ENCODE peak calls at places on chromosomes 6 and 20, in five cellular contexts. Z is ovary, S is stomach, B is tibial nerve, W is A549. C is an unnamed sample.

GRCh38 chr6:131063028-131063763 is at the start of gene EPB41L2:
- DNase-seq in Z (peak; percentile 90), S (peak; percentile 86), B (peak; percentile 80), W (peak; percentile 79), C (peak; percentile 96)

GRCh38 chr6:74715362-74716068 is 490.3 kb downstream of the COL12A1 start:
- DNase-seq in Z (no peak), S (no peak), B (no peak), W (peak; percentile 1), C (no peak)

GRCh38 chr6:39553811-39554802 is 171.1 kb downstream of the KIF6 start:
- DNase-seq in Z (no peak), S (no peak), B (no peak), W (no peak), C (no peak)

GRCh38 chr20:1286267-1287036 is 20.4 kb downstream of the SNPH start:
- DNase-seq in Z (no peak), S (no peak), B (no peak), W (no peak), C (no peak)

GRCh38 chr20:36128463-36129176 is 25.9 kb upstream of the EPB41L1 start:
- DNase-seq in Z (no peak), S (no peak), B (peak; percentile 58), W (peak; percentile 45), C (no peak)

GRCh38 chr6:30463651-30464618 is 25.4 kb upstream of the HLA-E start:
- DNase-seq in Z (no peak), S (peak; percentile 57), B (no peak), W (no peak), C (no peak)

GRCh38 chr20:40977218-40977617 is 51.4 kb upstream of the TOP1 start:
- DNase-seq in Z (no peak), S (no peak), B (no peak), W (no peak), C (no peak)

GRCh38 chr20:18567739-18568091 is 483 bp downstream of the SMIM26 start:
- DNase-seq in Z (no peak), S (no peak), B (no peak), W (no peak), C (no peak)

GRCh38 chr20:600141-600540 is 10.0 kb downstream of the TCF15 start:
- DNase-seq in Z (no peak), S (no peak), B (no peak), W (no peak), C (no peak)

GRCh38 chr20:24837721-24838456 is 111.2 kb upstream of the CST7 start:
- DNase-seq in Z (no peak), S (no peak), B (no peak), W (no peak), C (no peak)
- TF ChIP-seq EP300 in Z (no peak), S (no peak), B (no peak), W (no peak), C (no peak)

DNA sequence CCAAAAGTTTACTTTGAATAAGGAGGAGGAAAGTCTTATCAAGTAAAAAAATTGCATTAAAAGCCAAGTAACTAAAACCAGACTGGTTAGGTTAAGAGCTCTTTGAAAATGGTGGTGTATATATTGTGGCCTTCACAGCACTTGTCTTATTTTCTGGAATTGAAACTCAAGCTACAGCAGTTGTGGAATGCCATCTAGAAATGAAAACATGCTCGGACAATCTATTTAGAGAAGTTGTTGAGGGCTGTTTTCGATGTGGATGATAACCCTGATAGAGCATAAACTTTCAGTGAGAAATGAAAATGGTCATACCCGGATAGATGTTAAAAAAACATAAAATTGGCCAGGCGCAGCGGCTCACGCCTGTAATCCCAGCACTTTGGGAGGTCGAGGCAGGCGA is 47.0 kb downstream of the ARID1B start:
- DNase-seq in Z (no peak), S (no peak), B (no peak), W (no peak), C (no peak)
- TF ChIP-seq EP300 in Z (no peak), S (no peak), B (no peak), W (no peak), C (no peak)

GRCh38 chr20:57450419-57450818 is 59.2 kb downstream of the RBM38 start:
- DNase-seq in Z (no peak), S (peak; percentile 51), B (peak; percentile 25), W (no peak), C (no peak)

GRCh38 chr20:57450931-57451330 is 59.7 kb downstream of the RBM38 start:
- DNase-seq in Z (no peak), S (no peak), B (no peak), W (no peak), C (no peak)

GRCh38 chr20:57451356-57451755 is 60.2 kb downstream of the RBM38 start:
- DNase-seq in Z (no peak), S (no peak), B (no peak), W (no peak), C (no peak)

GRCh38 chr20:57449398-57450354 is 58.5 kb downstream of the RBM38 start:
- DNase-seq in Z (no peak), S (no peak), B (no peak), W (no peak), C (no peak)

GRCh38 chr20:57451759-57452661 is 60.8 kb downstream of the RBM38 start:
- DNase-seq in Z (no peak), S (no peak), B (no peak), W (no peak), C (no peak)
- TF ChIP-seq EP300 in Z (no peak), S (no peak), B (no peak), W (no peak), C (no peak)

GRCh38 chr6:103769431-103769830 is 1090.3 kb downstream of the HACE1 start:
- DNase-seq in Z (no peak), S (no peak), B (no peak), W (no peak), C (no peak)
- TF ChIP-seq EP300 in Z (no peak), S (no peak), B (no peak), W (no peak), C (no peak)

DNA sequence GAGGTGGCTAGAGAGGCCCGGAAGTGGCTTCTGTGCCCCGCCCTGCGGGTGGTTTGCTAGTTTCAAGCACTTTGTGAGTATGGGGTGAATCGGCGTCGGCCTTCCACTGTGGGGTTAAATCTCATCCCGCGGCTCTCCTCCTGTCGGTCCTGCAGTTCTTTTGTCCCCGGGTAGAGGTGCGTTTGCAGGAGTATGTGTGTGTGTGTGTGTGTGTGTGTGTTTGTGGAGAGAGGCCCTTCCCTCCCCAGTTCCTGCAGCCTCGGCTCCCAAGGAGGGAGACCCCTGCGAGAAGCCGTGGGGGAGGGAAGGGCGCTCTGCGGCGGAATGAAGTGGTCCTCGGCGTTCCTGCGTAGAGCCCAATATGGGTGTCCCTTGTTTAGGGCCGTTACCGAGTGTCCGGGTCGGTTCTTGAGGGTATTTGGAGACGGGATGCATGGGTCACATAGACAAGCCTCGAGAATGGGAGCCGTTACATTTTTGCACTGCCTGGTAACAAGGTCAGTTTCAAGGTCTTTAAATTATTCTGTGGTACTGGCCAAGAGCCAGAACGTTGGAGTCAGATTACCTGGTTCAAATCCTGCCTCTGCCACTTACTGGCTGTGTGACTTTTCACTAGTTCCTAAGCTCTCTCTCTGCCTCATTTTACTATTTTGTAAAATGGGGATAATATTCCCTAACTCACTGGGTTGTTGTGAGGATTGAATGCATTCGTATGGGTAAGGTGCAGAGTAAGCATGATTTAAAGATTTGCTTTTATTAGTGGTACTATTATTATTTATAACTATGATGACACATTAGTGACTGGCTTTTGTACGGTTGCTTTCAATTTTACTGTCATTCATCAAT is at the start of gene ZKSCAN3:
- DNase-seq in Z (peak; percentile 69), S (peak; percentile 86), B (peak; percentile 70), W (peak; percentile 75), C (peak; percentile 93)
- TF ChIP-seq EP300 in Z (no peak), S (no peak), B (no peak), W (no peak), C (no peak)

GRCh38 chr20:59042796-59043621 is 423 bp upstream of the PRELID3B start:
- DNase-seq in Z (peak; percentile 91), S (peak; percentile 96), B (peak; percentile 76), W (peak; percentile 93), C (peak; percentile 97)

GRCh38 chr20:59044295-59044694 is 1.7 kb upstream of the PRELID3B start:
- DNase-seq in Z (no peak), S (no peak), B (no peak), W (no peak), C (peak; percentile 34)

GRCh38 chr20:59040682-59041081 is 1.9 kb downstream of the PRELID3B start:
- DNase-seq in Z (no peak), S (no peak), B (no peak), W (no peak), C (peak; percentile 37)

GRCh38 chr20:59043698-59044097 is 1.1 kb upstream of the PRELID3B start:
- DNase-seq in Z (no peak), S (no peak), B (no peak), W (no peak), C (peak; percentile 87)

GRCh38 chr20:59042151-59042795 is at the start of gene PRELID3B:
- DNase-seq in Z (no peak), S (no peak), B (peak; percentile 7), W (peak; percentile 52), C (peak; percentile 87)
- TF ChIP-seq EP300 in Z (no peak), S (no peak), B (no peak), W (no peak), C (no peak)

GRCh38 chr6:27095914-27096313 is 151.6 kb upstream of the PRSS16 start:
- DNase-seq in Z (no peak), S (no peak), B (no peak), W (no peak), C (no peak)

GRCh38 chr6:27096834-27097511 is 150.5 kb upstream of the PRSS16 start:
- DNase-seq in Z (peak; percentile 14), S (peak; percentile 39), B (no peak), W (peak; percentile 87), C (no peak)

GRCh38 chr6:27088068-27088467 is 159.4 kb upstream of the PRSS16 start:
- DNase-seq in Z (no peak), S (no peak), B (no peak), W (no peak), C (no peak)

GRCh38 chr6:27092316-27092692 is 155.2 kb upstream of the PRSS16 start:
- DNase-seq in Z (no peak), S (no peak), B (no peak), W (no peak), C (no peak)

GRCh38 chr6:27091661-27092315 is 155.7 kb upstream of the PRSS16 start:
- DNase-seq in Z (no peak), S (no peak), B (no peak), W (peak; percentile 88), C (no peak)
- TF ChIP-seq EP300 in Z (no peak), S (no peak), B (no peak), W (no peak), C (no peak)

GRCh38 chr6:40841721-40842120 is 197.3 kb downstream of the UNC5CL start:
- DNase-seq in Z (no peak), S (no peak), B (no peak), W (no peak), C (no peak)
- TF ChIP-seq EP300 in Z (no peak), S (no peak), B (no peak), W (no peak), C (no peak)

GRCh38 chr20:9214676-9215075 is 145.8 kb downstream of the PLCB4 start:
- DNase-seq in Z (no peak), S (no peak), B (no peak), W (peak; percentile 34), C (no peak)
- TF ChIP-seq EP300 in Z (no peak), S (no peak), B (no peak), W (no peak), C (no peak)

GRCh38 chr6:109347779-109348178 is 34.5 kb downstream of the CD164 start:
- DNase-seq in Z (no peak), S (no peak), B (no peak), W (no peak), C (peak; percentile 62)
- TF ChIP-seq EP300 in Z (no peak), S (no peak), B (no peak), W (no peak), C (no peak)